ENCODE peak calls at places on chromosomes 3 and 15, in five cellular contexts. M is cardiac muscle cell, R is stomach, V is spleen, U is Peyer's patch. F is an unnamed sample.

GRCh38 chr15:40878785-40879184 is 4.8 kb upstream of the RHOV start:
- DNase-seq in U (no peak), V (no peak), M (no peak), R (no peak), F (no peak)

GRCh38 chr15:33089878-33090757 is 104.4 kb downstream of the FMN1 start:
- DNase-seq in U (no peak), V (no peak), R (no peak), M (peak; percentile 64), F (no peak)

GRCh38 chr3:52722491-52722890 is 16.6 kb downstream of the SPCS1 start:
- DNase-seq in U (no peak), M (no peak), R (no peak), V (no peak), F (no peak)

GRCh38 chr3:9934235-9934621 is 594 bp downstream of the CRELD1 start:
- DNase-seq in M (no peak), V (peak; percentile 82), R (no peak), U (peak; percentile 40), F (peak; percentile 31)

GRCh38 chr3:185402561-185402960 is 39.6 kb downstream of the MAP3K13 start:
- DNase-seq in U (no peak), V (no peak), R (no peak), M (peak; percentile 84), F (peak; percentile 85)

GRCh38 chr15:93026359-93026758 is 62.7 kb downstream of the RGMA start:
- DNase-seq in M (no peak), V (peak; percentile 81), R (no peak), U (no peak), F (no peak)

GRCh38 chr3:66075281-66075680 is 36.6 kb upstream of the MAGI1 start:
- DNase-seq in V (no peak), U (no peak), R (no peak), M (peak; percentile 27), F (no peak)

GRCh38 chr15:78035861-78036476 is 41.5 kb downstream of the TBC1D2B start:
- DNase-seq in U (no peak), M (no peak), V (no peak), R (no peak), F (peak; percentile 63)

GRCh38 chr15:83698294-83698693 is 44.4 kb downstream of the ADAMTSL3 start:
- DNase-seq in M (peak; percentile 48), U (no peak), V (no peak), R (peak; percentile 27), F (no peak)

GRCh38 chr15:58260911-58261267 is 122.7 kb downstream of the AQP9 start:
- DNase-seq in V (no peak), R (no peak), U (no peak), M (peak; percentile 11), F (no peak)

GRCh38 chr15:59169337-59169736 is 37.3 kb upstream of the LDHAL6B start:
- DNase-seq in U (no peak), M (peak; percentile 85), V (no peak), R (no peak), F (no peak)

GRCh38 chr3:178271740-178272387 is 264.4 kb upstream of the KCNMB2 start:
- DNase-seq in R (no peak), U (no peak), M (no peak), V (no peak), F (no peak)

DNA sequence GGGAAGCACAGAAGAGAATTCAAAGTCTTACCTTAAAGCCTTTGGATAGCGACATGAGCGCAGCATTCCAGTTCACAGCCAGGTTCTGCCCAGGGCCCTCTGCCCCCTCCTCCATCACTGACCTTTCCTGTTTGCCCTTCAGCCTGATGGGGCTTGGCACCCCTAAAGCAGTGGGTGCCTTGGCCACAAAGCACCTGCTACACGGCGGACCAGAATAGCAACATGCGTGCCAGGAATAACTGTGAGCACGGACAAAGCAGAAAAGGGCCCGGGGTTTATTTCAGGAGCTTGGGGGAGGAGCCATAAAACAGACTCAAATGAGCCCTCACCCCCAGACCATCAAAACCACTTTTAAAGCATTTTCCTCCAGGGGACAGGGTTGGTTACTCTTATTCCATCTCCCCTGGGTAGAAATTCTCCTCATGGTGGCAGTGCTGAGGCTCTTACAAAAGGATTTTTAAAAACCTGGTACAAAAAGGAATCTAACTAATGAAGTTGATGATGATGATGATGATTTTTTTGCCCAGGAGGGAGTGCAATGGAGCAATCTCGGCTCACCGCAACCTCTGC is 135.4 kb downstream of the KLF13 start:
- DNase-seq in U (no peak), M (no peak), R (peak; percentile 15), V (peak; percentile 40), F (no peak)
- TF ChIP-seq CTCF in U (no peak), M (peak; percentile 22), R (no peak), V (no peak), F (no peak)

DNA sequence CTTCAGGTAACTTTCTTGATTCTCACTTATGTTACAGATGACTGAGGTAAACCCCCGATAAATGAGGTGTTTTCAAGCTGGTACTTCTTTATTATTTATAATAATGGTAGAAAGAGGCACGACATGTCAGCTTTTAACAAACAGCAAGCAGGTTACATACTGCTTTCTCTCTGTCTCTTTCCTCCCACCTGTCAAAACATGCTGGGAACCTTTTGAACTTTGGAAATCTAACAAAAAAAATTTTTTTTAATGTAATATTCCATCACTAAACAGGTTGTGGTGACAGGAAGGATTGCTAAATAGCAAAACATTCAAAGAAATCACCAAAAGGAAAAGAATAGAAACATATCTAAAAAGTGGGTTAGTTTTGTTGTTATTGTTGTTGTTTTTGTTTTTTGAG is 48.2 kb downstream of the ANO10 start:
- DNase-seq in R (no peak), V (no peak), M (no peak), U (no peak), F (no peak)
- H3K27ac ChIP-seq in R (no peak overlapping the region), V (no peak overlapping the region), M (no peak overlapping the region), U (no peak overlapping the region), F (no peak overlapping the region)

GRCh38 chr3:197891-198491 is 1.4 kb downstream of the CHL1 start:
- DNase-seq in V (peak; percentile 73), R (no peak), U (no peak), M (no peak), F (peak; percentile 41)
- H3K4me3 ChIP-seq in V (peak overlapping the region; percentile 47), R (peak overlapping the region; percentile 49), U (peak overlapping the region; percentile 61), M (peak overlapping the region; percentile 37), F (peak overlapping the region; percentile 78)

GRCh38 chr3:160648701-160649100 is 28.3 kb upstream of the ARL14 start:
- DNase-seq in R (no peak), U (no peak), V (no peak), M (no peak), F (no peak)

GRCh38 chr3:160641675-160642330 is 35.2 kb upstream of the ARL14 start:
- DNase-seq in V (no peak), R (no peak), M (peak; percentile 77), U (no peak), F (no peak)

GRCh38 chr3:160644491-160644890 is 32.5 kb upstream of the ARL14 start:
- DNase-seq in V (no peak), U (no peak), M (no peak), R (no peak), F (no peak)

GRCh38 chr3:160649596-160649995 is 27.4 kb upstream of the ARL14 start:
- DNase-seq in R (no peak), V (no peak), U (no peak), M (no peak), F (no peak)

DNA sequence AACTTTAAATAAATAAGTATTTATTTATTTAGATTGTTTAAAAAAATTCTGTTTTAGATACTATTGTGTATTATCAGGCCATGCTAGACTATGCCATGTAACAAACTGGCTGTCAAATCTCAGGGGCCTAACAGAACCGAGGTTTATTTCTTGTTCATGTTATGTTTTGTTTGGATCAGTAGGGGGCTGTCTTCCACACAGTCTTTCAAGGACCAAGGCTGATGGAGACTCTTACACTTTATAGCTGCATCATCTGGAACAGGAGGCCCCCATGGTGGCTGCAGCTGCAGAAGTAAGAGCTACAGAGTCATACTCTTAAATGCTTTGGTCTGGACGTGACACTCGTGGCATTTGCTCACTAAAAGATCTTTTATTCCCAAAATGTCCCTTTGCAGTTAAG is 33.0 kb upstream of the ARL14 start:
- DNase-seq in U (no peak), V (no peak), M (no peak), R (no peak), F (no peak)
- TF ChIP-seq CTCF in U (no peak), V (no peak), M (peak; percentile 3), R (no peak), F (peak; percentile 38)

GRCh38 chr15:89174476-89174875 is 46.9 kb downstream of the RLBP1 start:
- DNase-seq in M (peak; percentile 61), U (no peak), V (no peak), R (no peak), F (no peak)

GRCh38 chr15:89178307-89178977 is 42.9 kb downstream of the RLBP1 start:
- DNase-seq in V (no peak), R (no peak), M (no peak), U (no peak), F (no peak)

GRCh38 chr15:89177633-89178306 is 43.6 kb downstream of the RLBP1 start:
- DNase-seq in V (no peak), M (peak; percentile 89), R (peak; percentile 59), U (peak; percentile 20), F (peak; percentile 60)

GRCh38 chr15:89175617-89176191 is 45.7 kb downstream of the RLBP1 start:
- DNase-seq in U (no peak), M (no peak), R (no peak), V (no peak), F (no peak)

DNA sequence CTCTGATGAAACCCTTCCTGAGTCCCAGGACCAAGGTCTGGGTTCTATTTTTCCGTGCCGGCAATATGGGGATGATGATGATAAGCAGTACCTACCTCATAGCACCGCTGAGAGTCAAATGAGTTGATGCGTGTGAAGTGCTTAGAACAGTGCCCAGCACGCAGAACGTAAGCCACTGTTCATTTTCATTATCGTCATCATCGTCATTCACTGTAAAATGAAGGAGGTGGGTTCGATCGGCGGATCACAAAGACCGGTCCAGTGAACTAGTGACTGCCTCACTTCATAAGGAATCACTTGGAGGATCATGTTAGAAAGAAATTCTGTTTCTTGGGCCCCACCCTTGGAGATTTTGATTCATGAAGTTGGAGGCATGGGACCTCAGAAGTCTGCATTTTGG is 44.3 kb downstream of the RLBP1 start:
- DNase-seq in U (no peak), R (no peak), V (no peak), M (no peak), F (no peak)
- H3K27ac ChIP-seq in U (no peak overlapping the region), R (no peak overlapping the region), V (no peak overlapping the region), M (no peak overlapping the region), F (no peak overlapping the region)

DNA sequence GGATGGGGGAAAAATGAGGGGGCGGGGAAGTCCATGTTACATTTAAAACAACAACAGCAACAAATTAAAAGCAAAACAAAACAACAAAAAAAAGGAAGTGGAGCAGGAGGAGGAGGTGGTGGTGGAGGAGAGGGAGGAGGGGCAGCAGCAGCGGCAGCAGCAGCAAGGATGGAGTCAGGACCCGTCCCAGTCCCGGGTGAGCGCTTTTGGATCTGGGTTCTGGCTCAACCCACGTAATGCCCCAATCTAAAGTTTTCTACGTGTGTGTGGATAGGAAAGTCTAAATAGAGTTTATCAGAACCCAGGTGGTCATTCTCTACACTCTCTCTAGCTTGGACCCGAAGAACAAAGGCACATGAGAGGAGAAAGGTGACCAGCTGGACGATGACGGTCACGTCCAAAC is 721 bp upstream of the ISL2 start:
- DNase-seq in M (no peak), U (peak; percentile 38), V (no peak), R (no peak), F (peak; percentile 52)
- H3K4me3 ChIP-seq in M (peak overlapping the region; percentile 10), U (peak overlapping the region; percentile 36), V (peak overlapping the region; percentile 19), R (peak overlapping the region; percentile 42), F (peak overlapping the region; percentile 55)

GRCh38 chr3:172904817-172905479 is 154.4 kb downstream of the ECT2 start:
- DNase-seq in M (no peak), V (no peak), U (no peak), R (no peak), F (no peak)
- TF ChIP-seq CTCF in M (no peak), V (no peak), U (no peak), R (no peak), F (no peak)

F was measured in WERI-Rb-1.